ENCODE peak calls at places on chromosomes 3 and 15, in seven cellular contexts. A is GM13976, O is NB4, X is uterus, D is sigmoid colon, L is MM.1S, Q is nephron progenitor cell. N is an unnamed sample.

GRCh38 chr3:186452517-186452916 is 90.5 kb upstream of the DGKG start:
- DNase-seq in A (no peak), O (peak), X (no peak), D (no peak), L (no peak), Q (no peak), N (peak)

GRCh38 chr3:187960820-187961219 is 193.1 kb upstream of the LPP start:
- DNase-seq in A (no peak), O (no peak), X (no peak), D (no peak), L (no peak), Q (no peak), N (no peak)

GRCh38 chr3:17407576-17407975 is 334.9 kb downstream of the TBC1D5 start:
- DNase-seq in A (no peak), O (no peak), X (no peak), D (no peak), L (no peak), Q (no peak), N (no peak)

GRCh38 chr15:26070095-26070532 is 207.0 kb upstream of the ATP10A start:
- DNase-seq in A (no peak), O (no peak), X (no peak), D (no peak), L (no peak), Q (no peak), N (no peak)

GRCh38 chr15:85625856-85626255 is 168.9 kb downstream of the KLHL25 start:
- DNase-seq in A (peak), O (peak), X (no peak), D (no peak), L (peak), Q (no peak), N (no peak)

GRCh38 chr3:149442845-149443544 is 31.5 kb upstream of the TM4SF4 start:
- DNase-seq in A (no peak), O (peak), X (no peak), D (no peak), L (no peak), Q (no peak), N (peak)

GRCh38 chr15:70339551-70340517 is 242.1 kb upstream of the TLE3 start:
- DNase-seq in A (no peak), O (peak), X (no peak), D (no peak), L (no peak), Q (no peak), N (no peak)

GRCh38 chr3:161854232-161854771 is 357.7 kb downstream of the OTOL1 start:
- DNase-seq in A (peak), O (peak), X (no peak), D (no peak), L (peak), Q (peak), N (peak)

GRCh38 chr15:51289290-51289689 is 49.1 kb downstream of the CYP19A1 start:
- DNase-seq in A (no peak), O (no peak), X (no peak), D (no peak), L (no peak), Q (no peak), N (no peak)

GRCh38 chr3:104556372-104557078 is 810.2 kb upstream of the ALCAM start:
- DNase-seq in A (no peak), O (peak), X (no peak), D (no peak), L (no peak), Q (no peak), N (no peak)

GRCh38 chr15:81195339-81195864 is 1.3 kb upstream of the IL16 start:
- DNase-seq in A (no peak), O (no peak), X (no peak), D (no peak), L (no peak), Q (peak), N (no peak)

GRCh38 chr15:58546635-58547627 is 115.1 kb downstream of the LIPC start:
- DNase-seq in A (no peak), O (no peak), X (no peak), D (no peak), L (no peak), Q (no peak), N (peak)

GRCh38 chr3:37162501-37163245 is 11.7 kb downstream of the LRRFIP2 start:
- DNase-seq in A (peak), O (no peak), X (no peak), D (no peak), L (no peak), Q (no peak), N (no peak)

GRCh38 chr3:54564374-54564925 is 363.4 kb downstream of the LRTM1 start:
- DNase-seq in A (no peak), O (no peak), X (no peak), D (no peak), L (no peak), Q (no peak), N (no peak)

GRCh38 chr3:11394397-11394796 is 122.2 kb downstream of the ATG7 start:
- DNase-seq in A (no peak), O (no peak), X (no peak), D (no peak), L (no peak), Q (no peak), N (no peak)

GRCh38 chr15:79629687-79630086 is 197.6 kb downstream of the MINAR1 start:
- DNase-seq in A (no peak), O (no peak), X (no peak), D (no peak), L (no peak), Q (no peak), N (no peak)

GRCh38 chr3:143977326-143978262 is 6.0 kb downstream of the DIPK2A start:
- DNase-seq in A (peak), O (peak), X (no peak), D (no peak), L (peak), Q (no peak), N (no peak)

GRCh38 chr3:11226042-11226370 is 46.2 kb upstream of the ATG7 start:
- DNase-seq in A (no peak), O (no peak), X (no peak), D (no peak), L (no peak), Q (no peak), N (peak)

GRCh38 chr15:33985751-33986150 is 17.5 kb downstream of the CHRM5 start:
- DNase-seq in A (no peak), O (no peak), X (no peak), D (no peak), L (no peak), Q (no peak), N (no peak)

GRCh38 chr3:132268956-132269355 is 48.3 kb upstream of the ACP3 start:
- DNase-seq in A (no peak), O (peak), X (no peak), D (no peak), L (no peak), Q (no peak), N (peak)

GRCh38 chr15:93118904-93119303 is 29.9 kb upstream of the RGMA start:
- DNase-seq in A (no peak), O (no peak), X (no peak), D (no peak), L (no peak), Q (no peak), N (no peak)

GRCh38 chr3:4233488-4233887 is 69.7 kb upstream of the SETMAR start:
- DNase-seq in A (no peak), O (no peak), X (no peak), D (no peak), L (peak), Q (no peak), N (no peak)

GRCh38 chr3:174223042-174223441 is 636.1 kb upstream of the NAALADL2 start:
- DNase-seq in A (no peak), O (no peak), X (no peak), D (no peak), L (no peak), Q (no peak), N (no peak)

GRCh38 chr3:47661121-47661752 is 82.6 kb upstream of the CSPG5 start:
- DNase-seq in A (no peak), O (peak), X (peak), D (no peak), L (no peak), Q (no peak), N (peak)

GRCh38 chr3:190443257-190443656 is 6.4 kb downstream of the TMEM207 start:
- DNase-seq in A (no peak), O (peak), X (no peak), D (no peak), L (no peak), Q (no peak), N (peak)

GRCh38 chr3:27165348-27165747 is 203.8 kb downstream of the NEK10 start:
- DNase-seq in A (no peak), O (no peak), X (no peak), D (no peak), L (no peak), Q (no peak), N (no peak)

GRCh38 chr15:60871731-60872130 is 357.4 kb downstream of the RORA start:
- DNase-seq in A (no peak), O (no peak), X (no peak), D (no peak), L (no peak), Q (no peak), N (no peak)

GRCh38 chr3:194906229-194906629 is 220.5 kb downstream of the FAM43A start:
- DNase-seq in A (no peak), O (no peak), X (no peak), D (no peak), L (no peak), Q (no peak), N (peak)

GRCh38 chr3:13532085-13532484 is 16.8 kb upstream of the FBLN2 start:
- DNase-seq in A (no peak), O (no peak), X (peak), D (peak), L (no peak), Q (no peak), N (no peak)

GRCh38 chr3:132569153-132569552 is 27.9 kb upstream of the ACKR4 start:
- DNase-seq in A (no peak), O (no peak), X (no peak), D (no peak), L (peak), Q (no peak), N (no peak)

GRCh38 chr3:172021859-172022258 is 17.5 kb upstream of the FNDC3B start:
- DNase-seq in A (no peak), O (no peak), X (no peak), D (no peak), L (no peak), Q (no peak), N (no peak)

GRCh38 chr3:122958290-122958689 is 69.3 kb downstream of the SEMA5B start:
- DNase-seq in A (no peak), O (no peak), X (no peak), D (no peak), L (no peak), Q (no peak), N (no peak)
- TF ChIP-seq CTCF in A (no peak), O (no peak), X (no peak), D (no peak), L (no peak), Q (no peak), N (no peak)

DNA sequence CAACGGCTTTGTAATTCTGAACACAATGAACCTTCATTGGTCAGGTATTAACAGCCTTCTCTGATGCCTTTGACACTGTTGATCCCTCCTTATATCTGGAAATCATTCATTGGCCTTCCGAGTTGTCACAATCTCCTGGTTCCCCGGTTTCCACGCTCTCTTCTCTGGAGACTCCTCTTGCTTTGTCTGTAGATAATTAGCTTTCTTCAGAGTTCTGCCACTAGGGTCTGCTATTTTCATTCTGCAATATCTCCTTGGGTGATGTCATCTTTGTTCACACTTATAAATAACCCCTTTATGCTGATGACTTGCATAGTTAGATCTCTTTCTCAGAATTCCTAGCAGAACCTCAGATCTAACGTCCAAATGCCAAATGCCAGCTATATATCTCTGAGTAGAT is 583.8 kb upstream of the ZNF717 start:
- DNase-seq in A (no peak), O (peak), X (no peak), D (no peak), L (no peak), Q (no peak), N (no peak)
- TF ChIP-seq CTCF in A (no peak), O (peak), X (no peak), D (no peak), L (peak), Q (no peak), N (no peak)

DNA sequence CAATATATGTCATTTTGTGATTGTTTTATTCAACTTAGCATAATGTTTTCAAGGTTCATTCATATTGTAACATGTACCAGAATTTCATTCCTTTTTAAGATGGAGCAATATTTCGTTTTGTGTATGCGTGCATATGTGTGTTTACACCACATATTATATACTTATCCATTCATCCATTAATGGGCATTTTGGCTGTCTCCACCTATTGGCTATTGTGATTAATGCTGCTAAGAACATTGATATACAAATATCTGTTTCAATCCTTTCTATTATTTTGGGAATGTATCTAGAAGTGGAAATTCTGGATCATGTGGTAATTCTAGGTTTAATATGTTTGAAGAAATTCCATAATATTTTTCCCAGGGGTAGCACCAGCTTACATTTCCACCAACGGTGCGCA is 403.9 kb upstream of the LMCD1 start:
- DNase-seq in A (no peak), O (no peak), X (no peak), D (no peak), L (no peak), Q (no peak), N (no peak)
- TF ChIP-seq CTCF in A (no peak), O (no peak), X (no peak), D (no peak), L (no peak), Q (no peak), N (no peak)

GRCh38 chr3:112560330-112560729 is 1.4 kb downstream of the ATG3 start:
- DNase-seq in A (no peak), O (no peak), X (no peak), D (no peak), L (no peak), Q (no peak), N (no peak)

GRCh38 chr3:112561085-112561692 is 573 bp downstream of the ATG3 start:
- DNase-seq in A (peak), O (peak), X (peak), D (peak), L (peak), Q (peak), N (peak)

GRCh38 chr3:112557980-112558379 is 3.8 kb downstream of the ATG3 start:
- DNase-seq in A (no peak), O (peak), X (no peak), D (no peak), L (no peak), Q (no peak), N (no peak)

DNA sequence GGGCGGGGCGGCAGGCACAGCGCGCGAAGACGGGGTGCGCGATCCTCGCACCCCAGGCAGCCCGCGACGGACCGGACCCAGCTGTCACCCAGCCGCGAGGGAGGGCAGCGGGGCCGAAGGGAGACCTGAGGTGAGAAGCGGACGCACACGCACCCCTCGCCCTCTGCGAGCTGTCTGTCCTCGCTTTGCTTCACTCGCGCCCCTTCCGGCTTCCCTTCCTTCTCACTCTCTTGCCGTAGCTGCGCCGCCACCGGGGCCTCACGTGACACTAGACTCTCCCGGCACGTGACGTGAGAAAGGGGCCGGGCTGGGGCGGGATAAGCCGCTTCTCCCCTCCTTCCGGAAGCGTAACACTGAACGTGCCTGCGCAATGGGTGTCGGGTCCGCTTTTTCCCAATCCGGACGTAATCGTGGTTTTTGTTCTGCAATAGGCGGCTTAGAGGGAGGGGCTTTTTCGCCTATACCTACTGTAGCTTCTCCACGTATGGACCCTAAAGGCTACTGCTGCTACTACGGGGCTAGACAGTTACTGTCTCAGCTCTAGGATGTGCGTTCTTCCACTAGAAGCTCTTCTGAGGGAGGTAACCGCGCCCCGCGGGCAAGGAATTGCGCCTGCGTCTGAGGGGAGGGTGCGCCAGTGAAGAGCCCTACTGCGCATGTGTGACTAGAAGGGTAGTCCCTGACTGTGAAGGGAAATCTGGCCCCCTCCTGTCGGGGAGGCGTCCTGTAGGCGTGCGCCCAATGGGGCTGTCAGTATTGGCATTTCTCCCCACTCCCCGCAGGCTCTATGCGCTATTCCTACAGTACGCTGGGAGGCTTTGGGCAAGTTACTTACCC is at the start of the genes ATG3 and SLC35A5:
- DNase-seq in A (peak), O (peak), X (peak), D (peak), L (peak), Q (peak), N (peak)
- TF ChIP-seq CTCF in A (no peak), O (no peak), X (no peak), D (no peak), L (no peak), Q (no peak), N (no peak)

GRCh38 chr3:57949344-57949743 is 58.9 kb upstream of the FLNB start:
- DNase-seq in A (no peak), O (no peak), X (no peak), D (peak), L (no peak), Q (no peak), N (no peak)

GRCh38 chr3:57948080-57948671 is 60.0 kb upstream of the FLNB start:
- DNase-seq in A (no peak), O (no peak), X (no peak), D (no peak), L (no peak), Q (no peak), N (no peak)

GRCh38 chr3:57948782-57949242 is 59.4 kb upstream of the FLNB start:
- DNase-seq in A (no peak), O (no peak), X (no peak), D (peak), L (no peak), Q (no peak), N (no peak)

GRCh38 chr3:57951106-57951882 is 56.9 kb upstream of the FLNB start:
- DNase-seq in A (no peak), O (peak), X (peak), D (peak), L (no peak), Q (peak), N (peak)

DNA sequence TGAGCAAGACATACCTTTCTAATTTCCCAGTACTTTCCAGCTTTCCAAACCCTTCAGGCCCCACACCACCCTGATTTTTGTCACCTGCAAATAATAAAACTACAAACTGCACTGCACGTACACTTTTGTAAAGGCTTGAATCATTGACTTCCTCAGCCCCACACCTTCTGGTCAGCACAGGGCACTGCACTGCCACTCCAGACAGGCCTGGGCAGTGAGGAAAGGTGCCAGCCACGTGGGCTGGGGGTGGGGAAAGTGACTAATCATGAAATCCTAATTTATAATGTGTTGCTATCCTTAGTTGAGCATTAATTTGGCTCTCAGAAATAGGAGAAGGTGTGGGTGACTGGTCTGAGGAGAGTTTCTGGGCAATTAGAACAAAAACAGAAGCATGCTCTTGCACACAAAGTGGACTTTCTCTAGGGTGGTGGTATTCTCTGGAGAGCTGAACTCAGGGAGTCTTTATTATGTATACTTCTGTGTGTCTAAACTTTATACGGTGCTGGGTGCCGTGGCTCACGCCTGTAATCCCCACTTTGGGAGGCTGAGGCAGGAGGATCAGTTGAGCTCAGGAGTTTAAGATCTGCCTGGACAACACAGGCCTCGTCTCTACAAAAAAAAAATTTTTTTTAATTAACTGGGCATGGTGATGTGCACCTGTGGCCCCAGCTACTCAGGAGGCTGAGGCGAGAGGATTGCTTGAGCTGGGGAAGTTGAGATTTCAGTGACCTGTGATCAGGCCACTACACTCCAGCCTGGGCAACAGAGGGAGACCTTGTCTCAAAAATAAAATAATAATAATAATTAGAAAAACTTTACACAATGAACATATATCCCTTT is 58.2 kb upstream of the FLNB start:
- DNase-seq in A (no peak), O (peak), X (peak), D (peak), L (no peak), Q (no peak), N (peak)
- TF ChIP-seq CTCF in A (no peak), O (no peak), X (no peak), D (peak), L (no peak), Q (no peak), N (peak)

GRCh38 chr3:41247055-41247454 is 47.8 kb downstream of the CTNNB1 start:
- DNase-seq in A (no peak), O (no peak), X (no peak), D (no peak), L (no peak), Q (no peak), N (no peak)

GRCh38 chr3:41249318-41249717 is 50.0 kb downstream of the CTNNB1 start:
- DNase-seq in A (no peak), O (no peak), X (no peak), D (no peak), L (no peak), Q (no peak), N (no peak)

GRCh38 chr3:41247590-41247989 is 48.3 kb downstream of the CTNNB1 start:
- DNase-seq in A (no peak), O (no peak), X (no peak), D (no peak), L (no peak), Q (no peak), N (no peak)

GRCh38 chr3:41248525-41248924 is 49.2 kb downstream of the CTNNB1 start:
- DNase-seq in A (no peak), O (no peak), X (no peak), D (no peak), L (no peak), Q (no peak), N (no peak)

DNA sequence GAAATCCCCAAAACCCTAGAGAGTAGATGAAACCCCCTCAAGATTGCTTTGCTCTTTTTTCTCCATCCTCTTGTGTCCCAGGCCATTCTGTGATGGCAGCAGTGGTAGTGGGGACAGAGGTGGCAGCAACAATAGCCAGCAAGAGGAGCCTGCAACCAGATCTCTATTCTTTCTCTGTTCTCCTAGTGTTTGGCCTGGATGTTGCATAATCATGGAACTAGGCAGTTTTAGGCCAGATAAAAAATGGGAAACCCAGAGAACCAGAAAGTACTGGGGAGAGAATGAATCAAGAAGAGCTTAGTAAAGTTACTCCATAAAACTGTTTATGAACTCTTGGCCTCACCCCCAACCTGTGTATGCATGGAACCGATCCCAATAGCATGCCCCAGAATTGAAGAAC is 52.3 kb downstream of the CTNNB1 start:
- DNase-seq in A (no peak), O (no peak), X (no peak), D (no peak), L (no peak), Q (no peak), N (no peak)
- TF ChIP-seq CTCF in A (no peak), O (no peak), X (no peak), D (no peak), L (no peak), Q (no peak), N (no peak)